ENCODE peak calls at places on chromosomes 7 and 10, in nine cellular contexts. V is AG09319; Y is HCT116; F is left colon; P is activated T-helper 2 cell treated with anti-CD3 and anti-CD28 coated beads, Interferon-gamma antibody, Interleukin-2, Interleukin-4, amounts not matched to agents 10 μg/mL and 5 μg/mL and 100 μg/mL, durations not matched to agents 14 hours and 24 hours and 36 hours; O is SK-N-MC; Z is ELR; X is GM23248; R is activated T-cell treated with anti-CD3 and anti-CD28 coated beads for 1 hour. K is an unnamed sample.

GRCh38 chr10:62027841-62028501 is 126.5 kb downstream of the ARID5B start:
- DNase-seq in V (no peak), X (peak; percentile 62), O (no peak), Y (no peak), P (no peak), Z (peak; percentile 56), R (no peak), F (no peak), K (no peak)

GRCh38 chr7:46344533-46344932 is 423.5 kb upstream of the IGFBP3 start:
- DNase-seq in Z (no peak), P (no peak), V (no peak), Y (no peak), R (no peak), F (no peak), X (no peak), O (no peak), K (no peak)

GRCh38 chr10:73837072-73837471 is 25.7 kb upstream of the NDST2 start:
- DNase-seq in Y (no peak), P (no peak), X (peak; percentile 76), V (peak; percentile 93), F (no peak), O (no peak), Z (peak; percentile 85), R (no peak), K (no peak)

GRCh38 chr7:138049505-138050116 is 26.6 kb upstream of the AKR1D1 start:
- DNase-seq in V (no peak), F (no peak), X (no peak), Y (no peak), R (no peak), P (no peak), Z (no peak), O (no peak), K (no peak)

GRCh38 chr10:3002304-3002703 is 65.0 kb upstream of the PFKP start:
- DNase-seq in Z (no peak), F (no peak), P (no peak), R (no peak), X (no peak), Y (no peak), V (no peak), O (no peak), K (no peak)

GRCh38 chr10:100811752-100812750 is 66.7 kb downstream of the PAX2 start:
- DNase-seq in Z (no peak), X (no peak), Y (no peak), P (no peak), V (no peak), R (no peak), O (no peak), F (no peak), K (no peak)

GRCh38 chr10:60495357-60495756 is 105.7 kb upstream of the ANK3 start:
- DNase-seq in F (no peak), Y (no peak), X (peak; percentile 9), O (no peak), Z (peak; percentile 40), V (no peak), R (no peak), P (no peak), K (peak; percentile 13)

GRCh38 chr7:29370531-29371314 is 176.1 kb downstream of the CHN2 start:
- DNase-seq in Z (no peak), X (peak; percentile 71), R (no peak), F (peak; percentile 36), V (no peak), O (no peak), Y (peak; percentile 43), P (no peak), K (peak; percentile 22)

GRCh38 chr7:38413784-38414183 is 140.3 kb upstream of the TARP start:
- DNase-seq in Z (no peak), Y (no peak), F (no peak), P (peak; percentile 40), O (no peak), R (no peak), V (no peak), X (no peak), K (no peak)

K was measured in COLO829.